ENCODE peak calls at places on chromosome X, in ten cellular contexts. W is H9, V is upper lobe of right lung, Z is epithelial cell of esophagus, Q is right atrium auricular region, S is IMR-90, A is GM10248, H is left lung, O is kidney epithelial cell, J is OCI-LY7. I is an unnamed sample.

GRCh38 chrX:105634180-105634579 is 188.2 kb upstream of the NRK start:
- DNase-seq in W (no peak), V (no peak), Z (no peak), Q (no peak), S (no peak), A (no peak), H (no peak), O (no peak), J (no peak), I (no peak)

GRCh38 chrX:48509245-48509590 is 426 bp downstream of the PORCN start:
- DNase-seq in W (no peak), V (no peak), Z (no peak), Q (no peak), S (no peak), A (no peak), H (no peak), O (no peak), J (no peak), I (no peak)

GRCh38 chrX:38891641-38892413 is 90.6 kb downstream of the MID1IP1 start:
- DNase-seq in W (no peak), V (no peak), Z (peak; percentile 16), Q (no peak), S (peak; percentile 75), A (peak; percentile 35), H (no peak), O (no peak), J (peak; percentile 69), I (peak; percentile 33)

GRCh38 chrX:21194526-21194925 is 179.7 kb upstream of the CNKSR2 start:
- DNase-seq in W (no peak), V (no peak), Z (no peak), Q (no peak), S (no peak), A (no peak), H (no peak), O (no peak), J (no peak), I (no peak)

GRCh38 chrX:39204945-39205344 is 403.7 kb downstream of the MID1IP1 start:
- DNase-seq in W (no peak), V (no peak), Z (no peak), Q (no peak), S (no peak), A (peak; percentile 5), H (no peak), O (no peak), J (no peak), I (no peak)

GRCh38 chrX:153582896-153583295 is 16.0 kb downstream of the CCNQ start:
- DNase-seq in W (no peak), V (no peak), Z (peak; percentile 29), Q (no peak), S (peak; percentile 37), A (peak; percentile 88), H (peak; percentile 47), O (peak; percentile 9), J (peak; percentile 80), I (peak; percentile 89)

GRCh38 chrX:41802958-41803357 is 79.0 kb downstream of the GPR82 start:
- DNase-seq in W (peak; percentile 51), V (no peak), Z (peak; percentile 0), Q (no peak), S (no peak), A (no peak), H (no peak), O (no peak), J (no peak), I (no peak)

GRCh38 chrX:39614680-39614998 is 483.1 kb downstream of the BCOR start:
- DNase-seq in W (no peak), V (no peak), Z (no peak), Q (no peak), S (no peak), A (no peak), H (no peak), O (no peak), J (no peak), I (no peak)

GRCh38 chrX:115259238-115259875 is 25.5 kb upstream of the LRCH2 start:
- DNase-seq in W (no peak), V (no peak), Z (no peak), Q (no peak), S (no peak), A (no peak), H (no peak), O (peak; percentile 4), J (no peak), I (no peak)

GRCh38 chrX:72016881-72017783 is 106.5 kb downstream of the NHSL2 start:
- DNase-seq in W (peak; percentile 21), V (no peak), Z (no peak), Q (peak; percentile 46), S (no peak), A (no peak), H (no peak), O (no peak), J (no peak), I (no peak)

GRCh38 chrX:140744085-140744484 is 34.5 kb downstream of the LINC00632 start:
- DNase-seq in W (no peak), V (no peak), Z (no peak), Q (no peak), S (no peak), A (no peak), H (no peak), O (no peak), J (no peak), I (no peak)

GRCh38 chrX:48958635-48959094 is 1.3 kb upstream of the OTUD5 start:
- DNase-seq in W (no peak), V (peak; percentile 64), Z (peak; percentile 60), Q (peak; percentile 67), S (peak; percentile 66), A (no peak), H (no peak), O (no peak), J (no peak), I (no peak)

GRCh38 chrX:41824551-41824950 is 98.8 kb downstream of the CASK start:
- DNase-seq in W (no peak), V (no peak), Z (peak; percentile 1), Q (no peak), S (peak; percentile 71), A (no peak), H (no peak), O (no peak), J (no peak), I (no peak)

GRCh38 chrX:14377427-14377826 is 151.9 kb upstream of the GLRA2 start:
- DNase-seq in W (no peak), V (no peak), Z (no peak), Q (no peak), S (no peak), A (no peak), H (no peak), O (no peak), J (no peak), I (no peak)

GRCh38 chrX:150942958-150943594 is 40.1 kb upstream of the HMGB3 start:
- DNase-seq in W (no peak), V (no peak), Z (no peak), Q (no peak), S (no peak), A (no peak), H (no peak), O (no peak), J (no peak), I (no peak)

GRCh38 chrX:134679644-134680043 is 21.4 kb upstream of the PLAC1 start:
- DNase-seq in W (no peak), V (no peak), Z (no peak), Q (no peak), S (no peak), A (peak; percentile 35), H (no peak), O (no peak), J (no peak), I (no peak)

GRCh38 chrX:103773445-103773844 is 3.2 kb upstream of the PLP1 start:
- DNase-seq in W (peak; percentile 9), V (no peak), Z (no peak), Q (no peak), S (no peak), A (no peak), H (no peak), O (no peak), J (no peak), I (no peak)

GRCh38 chrX:103776586-103776985 is at the start of gene PLP1:
- DNase-seq in W (peak; percentile 33), V (no peak), Z (no peak), Q (no peak), S (no peak), A (no peak), H (no peak), O (no peak), J (no peak), I (no peak)

GRCh38 chrX:103779156-103779555 is 2.5 kb downstream of the PLP1 start:
- DNase-seq in W (peak; percentile 8), V (no peak), Z (no peak), Q (peak; percentile 55), S (no peak), A (no peak), H (no peak), O (no peak), J (no peak), I (no peak)

GRCh38 chrX:103774070-103774642 is 2.5 kb upstream of the PLP1 start:
- DNase-seq in W (peak; percentile 46), V (no peak), Z (peak; percentile 58), Q (no peak), S (peak; percentile 52), A (no peak), H (no peak), O (no peak), J (peak; percentile 7), I (no peak)
- TF ChIP-seq CTCF in W (no peak), V (peak; percentile 26), Z (peak; percentile 66), Q (peak; percentile 55), S (peak; percentile 57), A (no peak), H (no peak), O (peak; percentile 46), J (peak; percentile 54), I (no peak)

GRCh38 chrX:107627792-107628661 is at the start of gene PRPS1:
- DNase-seq in W (peak; percentile 99), V (peak; percentile 92), Z (peak; percentile 93), Q (peak; percentile 92), S (peak; percentile 95), A (peak; percentile 89), H (peak; percentile 92), O (peak; percentile 79), J (peak; percentile 95), I (peak; percentile 85)
- TF ChIP-seq CTCF in W (no peak), V (no peak), Z (no peak), Q (no peak), S (no peak), A (no peak), H (no peak), O (no peak), J (no peak), I (no peak)

GRCh38 chrX:70088281-70088680 is 26.0 kb downstream of the OTUD6A start:
- DNase-seq in W (no peak), V (no peak), Z (no peak), Q (no peak), S (peak; percentile 29), A (no peak), H (no peak), O (no peak), J (no peak), I (no peak)
- TF ChIP-seq CTCF in W (no peak), V (no peak), Z (no peak), Q (no peak), S (no peak), A (no peak), H (no peak), O (no peak), J (no peak), I (no peak)

DNA sequence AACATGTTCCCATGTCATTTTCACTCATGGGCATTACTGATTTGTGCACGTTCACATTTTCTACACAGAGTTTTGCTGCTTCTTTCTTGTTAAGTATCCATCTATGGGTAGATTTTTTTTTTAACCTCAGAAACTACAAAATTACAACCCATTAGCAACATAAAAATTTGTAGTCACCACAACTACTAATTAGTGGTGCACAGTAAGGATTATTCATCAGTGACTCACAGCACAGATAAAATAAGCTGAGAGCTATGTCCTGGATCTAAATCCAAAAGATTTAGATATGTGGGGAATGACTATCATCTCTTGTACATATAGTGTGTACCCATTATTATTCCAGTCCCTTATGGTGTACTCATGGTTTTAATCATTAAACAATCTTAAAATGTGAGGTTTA is 19.7 kb upstream of the AMELX start:
- DNase-seq in W (no peak), V (no peak), Z (peak; percentile 35), Q (no peak), S (peak; percentile 53), A (no peak), H (no peak), O (no peak), J (no peak), I (no peak)
- TF ChIP-seq CTCF in W (no peak), V (no peak), Z (no peak), Q (no peak), S (no peak), A (no peak), H (no peak), O (no peak), J (no peak), I (no peak)

I was measured in GM13977.